ENCODE peak calls at places on chromosome 16, in seven cellular contexts. N is GM06990, G is A549, W is psoas muscle, L is Calu3, F is omental fat pad, Q is heart right ventricle. Z is an unnamed sample.

GRCh38 chr16:540645-541340 is 13.3 kb downstream of the CAPN15 start:
- DNase-seq in N (no peak), G (no peak), W (no peak), L (no peak), F (no peak), Q (no peak), Z (no peak)

GRCh38 chr16:66881560-66881959 is 1.2 kb downstream of the PDP2 start:
- DNase-seq in N (no peak), G (no peak), W (no peak), L (no peak), F (no peak), Q (no peak), Z (no peak)

GRCh38 chr16:4344659-4345438 is 6.3 kb downstream of the PAM16 start:
- DNase-seq in N (no peak), G (peak), W (no peak), L (no peak), F (no peak), Q (no peak), Z (no peak)

GRCh38 chr16:16143038-16143763 is 80.1 kb downstream of the ABCC6 start:
- DNase-seq in N (no peak), G (peak), W (no peak), L (peak), F (no peak), Q (no peak), Z (no peak)

GRCh38 chr16:727291-727977 is 528 bp downstream of the HAGHL start:
- DNase-seq in N (peak), G (no peak), W (no peak), L (no peak), F (no peak), Q (no peak), Z (no peak)

GRCh38 chr16:62194828-62195227 is 158.6 kb upstream of the CDH8 start:
- DNase-seq in N (no peak), G (no peak), W (no peak), L (no peak), F (no peak), Q (no peak), Z (no peak)

GRCh38 chr16:83888672-83889044 is 10.3 kb upstream of the MLYCD start:
- DNase-seq in N (no peak), G (no peak), W (no peak), L (no peak), F (no peak), Q (no peak), Z (no peak)

GRCh38 chr16:89560413-89561194 is at the start of gene RPL13:
- DNase-seq in N (peak), G (peak), W (peak), L (peak), F (peak), Q (peak), Z (peak)

GRCh38 chr16:48365601-48366164 is 19.5 kb downstream of the SIAH1 start:
- DNase-seq in N (peak), G (peak), W (peak), L (peak), F (peak), Q (peak), Z (peak)

GRCh38 chr16:11726008-11726407 is 16.6 kb downstream of the TXNDC11 start:
- DNase-seq in N (no peak), G (no peak), W (no peak), L (peak), F (no peak), Q (no peak), Z (no peak)

GRCh38 chr16:78240459-78241222 is 141.2 kb downstream of the WWOX start:
- DNase-seq in N (no peak), G (peak), W (no peak), L (peak), F (no peak), Q (no peak), Z (no peak)

GRCh38 chr16:14527411-14528044 is 102.5 kb downstream of the PARN start:
- DNase-seq in N (no peak), G (peak), W (no peak), L (no peak), F (no peak), Q (no peak), Z (no peak)

GRCh38 chr16:4414187-4414909 is 2.0 kb downstream of the CORO7 start:
- DNase-seq in N (peak), G (no peak), W (no peak), L (no peak), F (no peak), Q (no peak), Z (no peak)

GRCh38 chr16:79600636-79601091 is at the start of gene MAF:
- DNase-seq in N (peak), G (peak), W (peak), L (peak), F (peak), Q (peak), Z (peak)

GRCh38 chr16:52496051-52496876 is 50.7 kb downstream of the TOX3 start:
- DNase-seq in N (no peak), G (no peak), W (no peak), L (no peak), F (no peak), Q (no peak), Z (no peak)

GRCh38 chr16:65667013-65667578 is 545.2 kb upstream of the CDH11 start:
- DNase-seq in N (no peak), G (no peak), W (no peak), L (no peak), F (no peak), Q (no peak), Z (no peak)

GRCh38 chr16:13898233-13898632 is 21.7 kb upstream of the ERCC4 start:
- DNase-seq in N (no peak), G (no peak), W (no peak), L (no peak), F (no peak), Q (peak), Z (no peak)

GRCh38 chr16:67910162-67910561 is 17.1 kb downstream of the PSKH1 start:
- DNase-seq in N (no peak), G (no peak), W (no peak), L (no peak), F (no peak), Q (no peak), Z (no peak)

GRCh38 chr16:74950511-74950910 is 34.4 kb downstream of the WDR59 start:
- DNase-seq in N (no peak), G (no peak), W (no peak), L (no peak), F (no peak), Q (no peak), Z (no peak)

GRCh38 chr16:82192665-82193064 is 22.6 kb upstream of the MPHOSPH6 start:
- DNase-seq in N (no peak), G (no peak), W (no peak), L (no peak), F (no peak), Q (no peak), Z (no peak)

GRCh38 chr16:71473891-71474290 is 11.8 kb upstream of the ZNF23 start:
- DNase-seq in N (no peak), G (no peak), W (no peak), L (no peak), F (no peak), Q (no peak), Z (no peak)

GRCh38 chr16:11836653-11837244 is 14.6 kb downstream of the RSL1D1 start:
- DNase-seq in N (no peak), G (peak), W (no peak), L (no peak), F (no peak), Q (no peak), Z (no peak)

GRCh38 chr16:6068063-6068462 is 970.5 kb upstream of the EEF2KMT start:
- DNase-seq in N (no peak), G (no peak), W (no peak), L (no peak), F (no peak), Q (no peak), Z (no peak)

GRCh38 chr16:11181889-11182279 is 74.1 kb downstream of the SOCS1 start:
- DNase-seq in N (no peak), G (no peak), W (no peak), L (no peak), F (no peak), Q (no peak), Z (no peak)

GRCh38 chr16:50414152-50414551 is 45.4 kb upstream of the BRD7 start:
- DNase-seq in N (no peak), G (no peak), W (no peak), L (no peak), F (no peak), Q (no peak), Z (no peak)

GRCh38 chr16:75733305-75734141 is 7.2 kb upstream of the CPHXL start:
- DNase-seq in N (no peak), G (no peak), W (no peak), L (no peak), F (no peak), Q (no peak), Z (no peak)

GRCh38 chr16:85988306-85988705 is 89.3 kb downstream of the IRF8 start:
- DNase-seq in N (peak), G (no peak), W (no peak), L (no peak), F (no peak), Q (no peak), Z (no peak)

GRCh38 chr16:85986931-85987749 is 88.2 kb downstream of the IRF8 start:
- DNase-seq in N (peak), G (no peak), W (no peak), L (peak), F (no peak), Q (no peak), Z (no peak)

GRCh38 chr16:85989376-85989775 is 90.4 kb downstream of the IRF8 start:
- DNase-seq in N (no peak), G (no peak), W (no peak), L (no peak), F (no peak), Q (no peak), Z (no peak)

GRCh38 chr16:85988723-85989313 is 89.9 kb downstream of the IRF8 start:
- DNase-seq in N (peak), G (no peak), W (no peak), L (no peak), F (no peak), Q (no peak), Z (no peak)

GRCh38 chr16:85987750-85988078 is 88.8 kb downstream of the IRF8 start:
- DNase-seq in N (no peak), G (no peak), W (no peak), L (no peak), F (no peak), Q (no peak), Z (no peak)
- TF ChIP-seq CTCF in N (no peak), G (no peak), W (no peak), L (no peak), F (no peak), Q (no peak), Z (peak)

DNA sequence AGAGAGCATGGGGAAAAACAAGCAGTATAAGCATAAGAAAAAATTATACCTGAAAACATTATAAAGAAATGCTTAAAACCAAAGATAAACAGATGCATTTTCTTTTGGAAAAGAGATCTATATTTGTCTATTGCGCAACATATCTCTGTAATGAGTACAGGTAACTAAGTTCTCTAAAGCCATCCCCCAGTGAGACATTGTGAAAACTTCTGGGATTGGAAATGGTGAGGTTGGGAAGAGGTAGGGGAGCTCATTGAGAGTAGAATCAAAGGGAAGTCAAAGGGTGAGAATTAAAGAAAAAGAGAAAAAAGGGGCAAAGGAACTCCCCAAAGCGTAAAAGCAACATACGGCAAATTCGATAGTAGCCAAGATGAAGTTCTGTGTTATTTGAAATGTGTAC is 257.9 kb upstream of the RBFOX1 start:
- DNase-seq in N (no peak), G (no peak), W (no peak), L (no peak), F (no peak), Q (no peak), Z (no peak)
- TF ChIP-seq CTCF in N (no peak), G (no peak), W (no peak), L (no peak), F (no peak), Q (no peak), Z (no peak)

DNA sequence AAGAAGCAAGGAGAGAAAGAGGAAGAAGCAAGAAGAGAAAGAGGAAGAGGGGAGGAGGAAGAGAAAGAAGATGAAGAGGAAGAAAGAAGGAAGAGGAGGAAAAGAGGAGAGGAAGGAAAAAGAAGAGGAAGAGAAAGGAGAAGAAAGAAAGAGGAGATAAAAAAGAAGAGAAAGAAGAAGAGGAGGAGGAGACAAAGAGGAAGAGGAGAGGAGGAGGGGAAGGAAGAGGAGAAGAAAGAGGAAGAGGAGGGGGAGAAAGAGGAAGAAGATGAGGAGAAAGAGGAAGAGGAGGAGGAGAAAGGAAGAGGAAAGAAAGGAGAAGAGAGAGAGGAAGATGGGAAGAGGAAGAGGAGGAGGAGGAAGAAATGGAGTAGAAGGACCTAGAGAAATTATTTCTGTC is 80.4 kb downstream of the CDYL2 start:
- DNase-seq in N (no peak), G (no peak), W (no peak), L (no peak), F (no peak), Q (no peak), Z (no peak)
- TF ChIP-seq CTCF in N (no peak), G (no peak), W (no peak), L (no peak), F (no peak), Q (no peak), Z (no peak)

DNA sequence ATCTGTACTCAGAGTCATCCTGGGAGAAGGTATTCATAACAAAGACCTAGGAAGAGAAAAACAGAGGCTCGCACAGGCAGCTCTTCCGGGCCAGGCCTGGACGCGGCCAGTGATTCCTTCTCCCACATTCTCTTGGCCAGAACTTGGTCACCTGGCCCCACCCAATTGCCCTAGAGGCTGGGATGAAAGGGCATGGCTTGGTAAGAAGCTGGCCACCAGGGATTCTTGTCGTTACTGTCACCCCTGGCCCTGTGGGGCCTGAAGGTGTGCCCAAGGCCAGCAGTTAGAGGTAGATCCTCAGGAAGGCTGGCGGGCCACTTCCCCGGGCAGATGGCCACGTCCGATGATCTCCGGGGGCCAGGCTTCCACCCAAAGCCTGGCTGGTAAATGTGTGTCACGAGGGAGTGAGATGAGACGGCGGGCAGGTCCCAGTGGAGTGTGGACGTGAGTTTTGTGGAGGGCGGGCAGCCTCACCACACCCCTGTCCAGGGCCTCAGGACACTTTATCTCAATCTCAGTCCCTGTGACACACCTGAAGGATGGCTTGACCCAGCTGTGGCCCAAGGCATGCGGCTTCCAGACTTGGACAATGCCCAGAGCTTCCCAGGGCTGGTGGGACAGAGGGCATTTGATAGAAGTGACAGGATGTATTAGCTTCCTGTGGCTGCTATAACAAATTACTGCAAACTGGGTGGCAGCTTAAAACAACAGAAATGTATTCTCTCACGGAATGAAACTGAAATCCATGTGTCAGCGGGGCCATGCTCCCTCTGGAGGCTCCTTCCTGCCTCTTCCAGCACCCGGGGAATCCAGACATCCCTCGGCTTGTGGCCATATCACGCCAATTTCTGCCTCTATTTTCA is 66.3 kb upstream of the GSE1 start:
- DNase-seq in N (no peak), G (no peak), W (no peak), L (no peak), F (no peak), Q (no peak), Z (no peak)
- TF ChIP-seq CTCF in N (no peak), G (peak), W (no peak), L (no peak), F (no peak), Q (no peak), Z (no peak)

GRCh38 chr16:86545927-86546637 is 9.0 kb downstream of the MTHFSD start:
- DNase-seq in N (no peak), G (no peak), W (no peak), L (no peak), F (no peak), Q (no peak), Z (no peak)

GRCh38 chr16:86547286-86547685 is 7.7 kb downstream of the MTHFSD start:
- DNase-seq in N (no peak), G (no peak), W (no peak), L (no peak), F (no peak), Q (no peak), Z (no peak)

GRCh38 chr16:86546638-86547013 is 8.4 kb downstream of the MTHFSD start:
- DNase-seq in N (no peak), G (no peak), W (no peak), L (no peak), F (no peak), Q (no peak), Z (no peak)

GRCh38 chr16:86542756-86543750 is 12.0 kb downstream of the MTHFSD start:
- DNase-seq in N (no peak), G (no peak), W (no peak), L (no peak), F (no peak), Q (no peak), Z (no peak)

DNA sequence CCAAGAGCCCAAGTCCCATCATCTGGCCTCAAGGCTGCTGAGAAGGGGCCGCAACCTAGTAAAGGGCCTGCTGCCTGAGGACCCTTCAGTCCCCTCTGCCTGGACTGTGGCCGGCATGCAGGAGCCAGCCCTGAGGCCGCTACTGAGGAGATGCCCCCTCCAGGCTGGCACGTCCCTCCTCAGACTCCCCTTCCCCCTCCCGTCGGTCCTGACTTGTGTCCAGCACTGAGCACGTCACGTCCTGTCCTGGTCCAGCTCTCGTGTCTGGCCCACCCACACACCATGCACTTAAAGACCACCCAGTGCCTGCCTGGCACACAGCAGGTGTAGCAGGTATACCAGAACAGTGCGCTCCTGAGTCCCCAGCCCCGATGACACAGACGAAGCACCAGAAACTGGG is 9.6 kb downstream of the MTHFSD start:
- DNase-seq in N (no peak), G (no peak), W (no peak), L (no peak), F (no peak), Q (no peak), Z (no peak)
- TF ChIP-seq CTCF in N (no peak), G (no peak), W (no peak), L (no peak), F (no peak), Q (no peak), Z (no peak)

GRCh38 chr16:2711370-2712062 is 8.5 kb downstream of the PRSS27 start:
- DNase-seq in N (peak), G (no peak), W (no peak), L (no peak), F (no peak), Q (no peak), Z (no peak)
- TF ChIP-seq CTCF in N (no peak), G (no peak), W (no peak), L (no peak), F (no peak), Q (no peak), Z (no peak)

DNA sequence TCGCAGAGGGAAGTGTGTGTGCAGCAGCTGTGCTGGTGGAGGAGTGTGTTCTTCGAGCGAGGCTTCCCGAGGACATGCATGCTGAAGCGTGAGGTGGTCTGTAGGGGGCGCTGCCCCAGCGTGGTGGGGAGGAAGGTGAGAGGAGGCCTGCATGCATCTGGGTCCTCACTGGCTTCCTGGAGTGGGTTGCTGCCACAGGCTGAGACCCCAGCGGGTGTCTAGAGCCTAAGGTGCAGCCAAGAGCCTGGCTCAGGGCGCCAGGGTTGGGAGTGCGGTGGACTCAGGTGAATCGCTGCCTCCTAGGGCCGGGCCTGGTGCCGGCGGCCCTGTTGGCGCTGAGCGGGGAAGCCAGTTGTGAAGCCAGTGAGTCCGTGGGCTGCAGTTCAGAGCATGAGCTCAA is 7.5 kb upstream of the HSD3B7 start:
- DNase-seq in N (no peak), G (peak), W (no peak), L (no peak), F (no peak), Q (no peak), Z (no peak)
- TF ChIP-seq CTCF in N (peak), G (peak), W (peak), L (no peak), F (no peak), Q (peak), Z (peak)